ENCODE peak calls at places on chromosomes 1 and 21, in seven cellular contexts. Q, A, H, R, E, J and B are unnamed samples.

GRCh38 chr1:4175566-4176405 is 275.7 kb upstream of the C1orf174 start:
- DNase-seq in Q (no peak), A (peak; percentile 40), H (no peak), R (no peak), E (peak; percentile 14), J (no peak), B (no peak)

GRCh38 chr1:206479164-206480125 is 9.2 kb downstream of the IKBKE start:
- DNase-seq in Q (peak; percentile 79), A (peak; percentile 82), H (peak; percentile 64), R (peak; percentile 74), E (peak; percentile 66), J (peak; percentile 65), B (peak; percentile 75)

GRCh38 chr1:171811671-171812070 is 29.6 kb upstream of the DNM3 start:
- DNase-seq in Q (no peak), A (no peak), H (no peak), R (no peak), E (no peak), J (no peak), B (no peak)

GRCh38 chr21:42222821-42223390 is 4.0 kb downstream of the ABCG1 start:
- DNase-seq in Q (no peak), A (peak; percentile 44), H (no peak), R (no peak), E (no peak), J (peak; percentile 8), B (peak; percentile 68)

GRCh38 chr1:91732291-91732953 is 153.5 kb downstream of the TGFBR3 start:
- DNase-seq in Q (no peak), A (peak; percentile 78), H (no peak), R (no peak), E (peak; percentile 52), J (no peak), B (no peak)

GRCh38 chr1:170510163-170510562 is 21.8 kb upstream of the GORAB start:
- DNase-seq in Q (no peak), A (no peak), H (no peak), R (no peak), E (no peak), J (no peak), B (no peak)

GRCh38 chr1:186042216-186042615 is 308.0 kb downstream of the HMCN1 start:
- DNase-seq in Q (no peak), A (no peak), H (no peak), R (no peak), E (no peak), J (no peak), B (no peak)

GRCh38 chr1:22418852-22419480 is 32.7 kb upstream of the ZBTB40 start:
- DNase-seq in Q (no peak), A (no peak), H (no peak), R (no peak), E (no peak), J (no peak), B (no peak)

GRCh38 chr1:15394261-15394543 is 15.5 kb upstream of the EFHD2 start:
- DNase-seq in Q (no peak), A (no peak), H (no peak), R (no peak), E (no peak), J (no peak), B (no peak)

GRCh38 chr1:171472183-171472647 is 13.1 kb upstream of the PRRC2C start:
- DNase-seq in Q (no peak), A (no peak), H (no peak), R (no peak), E (no peak), J (no peak), B (no peak)

GRCh38 chr1:96808186-96808585 is 86.6 kb downstream of the PTBP2 start:
- DNase-seq in Q (no peak), A (no peak), H (no peak), R (peak; percentile 32), E (no peak), J (no peak), B (no peak)

DNA sequence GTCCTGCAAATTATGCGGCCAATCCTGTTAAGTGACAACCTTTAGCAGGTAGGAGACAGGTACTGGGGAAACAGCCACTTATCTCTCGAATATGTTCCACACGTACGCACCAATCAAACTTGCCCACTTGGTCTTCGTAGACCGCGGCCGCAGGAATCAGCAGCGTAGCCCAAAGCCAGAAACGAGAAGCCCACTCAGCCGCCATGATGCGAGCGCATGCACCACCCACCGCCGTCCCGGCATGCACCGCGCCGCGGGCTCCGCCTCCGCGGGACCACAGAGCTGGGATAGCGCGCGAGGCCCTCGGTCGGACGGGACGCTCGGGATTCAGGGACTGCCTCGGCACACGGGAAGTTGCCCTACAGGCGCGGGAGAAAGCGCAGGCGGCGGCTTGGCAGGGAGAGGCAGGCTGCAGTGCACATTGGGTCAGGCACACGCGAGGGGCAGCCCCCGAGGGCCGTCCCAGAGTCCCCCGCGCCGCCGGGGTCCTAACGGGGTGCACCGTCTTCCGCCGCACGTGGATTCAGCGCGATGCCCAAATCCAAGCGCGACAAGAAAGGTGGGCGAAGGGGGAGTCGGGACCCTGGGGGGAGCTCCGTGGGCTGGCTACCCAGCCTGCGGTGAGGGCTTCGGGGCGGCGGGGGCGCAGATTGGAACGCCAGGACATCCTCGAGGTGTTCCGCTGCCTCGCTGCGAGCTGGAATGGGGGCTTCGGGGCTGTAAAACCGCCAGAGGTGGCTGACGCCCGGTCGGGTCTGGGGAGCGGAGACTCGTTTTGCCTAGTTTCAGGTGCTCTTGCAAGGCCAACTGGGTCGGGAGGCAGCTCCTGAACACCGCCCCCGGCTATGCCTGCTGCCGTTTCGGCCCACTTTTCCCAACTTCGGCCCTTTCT is at the start of the genes EMC1 and MRTO4:
- DNase-seq in Q (peak; percentile 93), A (peak; percentile 85), H (peak; percentile 94), R (peak; percentile 90), E (peak; percentile 66), J (peak; percentile 85), B (peak; percentile 97)
- TF ChIP-seq POLR2A in Q (no peak), A (no peak), H (peak; percentile 68), R (peak; percentile 66), E (no peak), J (no peak), B (no peak)

GRCh38 chr1:110673805-110674336 is 869 bp downstream of the KCNA3 start:
- DNase-seq in Q (no peak), A (no peak), H (peak; percentile 48), R (no peak), E (no peak), J (no peak), B (no peak)
- H3K4me3 ChIP-seq in Q (peak overlapping the region; percentile 46), A (peak overlapping the region; percentile 4), H (peak overlapping the region; percentile 67), R (peak overlapping the region; percentile 73), E (peak overlapping the region; percentile 58), J (peak overlapping the region; percentile 51), B (peak overlapping the region; percentile 37)

GRCh38 chr21:44332383-44332782 is 6.8 kb downstream of the CFAP410 start:
- DNase-seq in Q (no peak), A (no peak), H (no peak), R (no peak), E (no peak), J (no peak), B (no peak)
- TF ChIP-seq POLR2A in Q (no peak), A (no peak), H (no peak), R (no peak), E (no peak), J (no peak), B (no peak)

DNA sequence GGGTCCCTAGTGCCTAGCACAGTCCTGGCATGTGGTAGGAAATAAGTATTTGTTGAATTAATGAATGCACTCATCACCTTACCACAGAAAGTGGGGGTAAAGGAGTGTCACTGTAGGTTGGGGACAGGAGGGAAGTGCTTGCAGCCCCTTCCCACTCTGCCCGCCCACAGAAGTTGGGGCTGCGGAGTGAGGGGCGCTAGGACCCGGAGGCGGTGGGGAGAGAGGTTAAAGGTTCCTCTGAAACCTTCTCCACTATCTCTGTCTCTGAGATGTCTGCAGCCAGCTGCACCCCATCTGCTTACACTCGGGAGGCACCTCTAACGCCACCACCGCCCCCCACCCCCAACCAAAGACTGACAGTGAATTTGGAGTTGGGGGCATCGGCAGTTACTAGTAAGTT is 1.4 kb upstream of the WNT2B start:
- DNase-seq in Q (peak; percentile 45), A (no peak), H (no peak), R (no peak), E (no peak), J (no peak), B (no peak)
- H3K4me3 ChIP-seq in Q (no peak overlapping the region), A (no peak overlapping the region), H (no peak overlapping the region), R (peak overlapping the region; percentile 67), E (no peak overlapping the region), J (no peak overlapping the region), B (no peak overlapping the region)

DNA sequence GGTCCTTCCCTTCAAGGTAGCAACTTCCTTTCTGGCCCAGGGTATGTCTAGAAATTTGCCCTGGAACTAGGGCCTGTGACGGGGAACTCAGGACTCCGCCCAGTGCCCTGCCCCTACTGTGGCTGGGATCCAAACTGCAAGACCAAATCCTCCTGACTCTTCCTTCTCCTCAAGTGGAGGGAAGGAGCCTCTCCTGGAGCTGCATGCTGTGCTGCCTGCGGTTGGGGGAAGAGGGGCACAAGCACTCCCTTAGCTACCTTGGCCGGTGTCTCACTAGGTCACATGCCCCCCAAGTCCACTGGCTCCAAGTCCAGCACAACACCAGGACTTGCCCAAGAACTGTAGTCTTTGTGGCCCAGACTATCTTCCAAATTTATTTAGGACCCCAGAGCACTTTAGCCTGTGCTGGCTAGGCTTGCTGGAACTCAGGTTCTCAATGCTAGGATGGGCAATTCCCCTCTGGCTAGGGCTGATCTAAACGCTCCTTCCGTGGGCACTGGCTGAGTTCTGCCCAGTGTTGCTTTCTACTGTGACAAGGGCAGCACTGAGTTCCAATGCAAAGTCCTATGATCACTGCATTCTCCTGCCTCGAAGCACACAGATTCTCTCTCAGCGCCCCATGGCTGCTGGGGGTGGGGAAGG is 12.2 kb downstream of the ADSS2 start:
- DNase-seq in Q (no peak), A (no peak), H (peak; percentile 55), R (no peak), E (no peak), J (no peak), B (no peak)
- TF ChIP-seq POLR2A in Q (no peak), A (no peak), H (no peak), R (no peak), E (no peak), J (no peak), B (no peak)

DNA sequence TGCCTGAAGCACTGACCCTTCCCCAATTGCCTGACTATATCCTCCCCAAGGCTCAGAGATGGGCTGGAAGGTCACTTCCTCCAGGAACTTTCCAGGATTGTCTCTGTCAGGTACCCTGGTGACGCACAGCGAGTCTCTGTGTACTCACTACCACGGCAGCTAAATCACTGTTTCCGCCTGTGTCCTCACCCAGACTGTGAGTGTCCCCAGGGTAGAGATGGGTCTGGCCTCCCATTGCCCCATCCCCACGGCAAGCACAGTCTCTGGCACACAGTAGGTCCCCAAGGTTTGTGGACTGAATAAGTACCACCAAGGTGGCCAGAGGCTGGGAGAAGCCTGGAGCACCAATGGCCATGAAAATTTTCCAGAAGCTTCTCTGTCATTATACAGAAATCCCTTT is 93.8 kb upstream of the RUNX3 start:
- DNase-seq in Q (no peak), A (no peak), H (no peak), R (no peak), E (no peak), J (no peak), B (no peak)
- H3K4me3 ChIP-seq in Q (no peak overlapping the region), A (no peak overlapping the region), H (no peak overlapping the region), R (no peak overlapping the region), E (no peak overlapping the region), J (no peak overlapping the region), B (no peak overlapping the region)